ENCODE peak calls at places on chromosomes 11 and 22, in nine cellular contexts. One of them, this sample, is unnamed.

GRCh38 chr11:91653091-91653754 is 571.4 kb upstream of the FAT3 start:
- DNase-seq in fibroblast of pulmonary artery: no peak
- DNase-seq in neuronal stem cell: no peak
- DNase-seq in colonic mucosa: no peak
- DNase-seq in IMR-90: no peak
- DNase-seq in H1: no peak
- DNase-seq in psoas muscle: no peak
- DNase-seq in heart left ventricle: no peak
- DNase-seq in fibroblast of lung: no peak
- DNase-seq in this sample: no peak

GRCh38 chr11:47215366-47215925 is 672 bp downstream of the DDB2 start:
- DNase-seq in colonic mucosa: peak; percentile 68
- DNase-seq in fibroblast of pulmonary artery: no peak
- DNase-seq in H1: no peak
- DNase-seq in psoas muscle: no peak
- DNase-seq in heart left ventricle: no peak
- DNase-seq in neuronal stem cell: no peak
- DNase-seq in IMR-90: no peak
- DNase-seq in fibroblast of lung: no peak
- DNase-seq in this sample: no peak

GRCh38 chr11:64810891-64811272 is 531 bp upstream of the MEN1 start:
- DNase-seq in fibroblast of lung: no peak
- DNase-seq in colonic mucosa: peak; percentile 42
- DNase-seq in fibroblast of pulmonary artery: no peak
- DNase-seq in IMR-90: no peak
- DNase-seq in neuronal stem cell: no peak
- DNase-seq in psoas muscle: no peak
- DNase-seq in heart left ventricle: no peak
- DNase-seq in H1: no peak
- DNase-seq in this sample: no peak

GRCh38 chr11:110287537-110287936 is 8.9 kb downstream of the RDX start:
- DNase-seq in neuronal stem cell: no peak
- DNase-seq in fibroblast of lung: no peak
- DNase-seq in colonic mucosa: no peak
- DNase-seq in IMR-90: no peak
- DNase-seq in psoas muscle: no peak
- DNase-seq in fibroblast of pulmonary artery: no peak
- DNase-seq in heart left ventricle: no peak
- DNase-seq in H1: no peak
- DNase-seq in this sample: no peak

GRCh38 chr11:128908391-128909246 is 17.5 kb downstream of the KCNJ5 start:
- DNase-seq in psoas muscle: peak; percentile 73
- DNase-seq in fibroblast of pulmonary artery: peak; percentile 66
- DNase-seq in heart left ventricle: peak; percentile 74
- DNase-seq in H1: no peak
- DNase-seq in fibroblast of lung: peak; percentile 78
- DNase-seq in neuronal stem cell: no peak
- DNase-seq in IMR-90: peak; percentile 82
- DNase-seq in colonic mucosa: peak; percentile 70
- DNase-seq in this sample: peak; percentile 18

GRCh38 chr11:20038364-20038893 is 121.8 kb downstream of the DBX1 start:
- DNase-seq in IMR-90: no peak
- DNase-seq in H1: no peak
- DNase-seq in neuronal stem cell: no peak
- DNase-seq in fibroblast of lung: no peak
- DNase-seq in colonic mucosa: no peak
- DNase-seq in psoas muscle: no peak
- DNase-seq in heart left ventricle: no peak
- DNase-seq in fibroblast of pulmonary artery: no peak
- DNase-seq in this sample: no peak

GRCh38 chr11:8265681-8266241 is 2.1 kb upstream of the LMO1 start:
- DNase-seq in H1: no peak
- DNase-seq in fibroblast of pulmonary artery: no peak
- DNase-seq in fibroblast of lung: no peak
- DNase-seq in neuronal stem cell: no peak
- DNase-seq in colonic mucosa: no peak
- DNase-seq in psoas muscle: no peak
- DNase-seq in IMR-90: no peak
- DNase-seq in heart left ventricle: no peak
- DNase-seq in this sample: no peak

GRCh38 chr11:12288934-12289666 is 88.3 kb upstream of the PARVA start:
- DNase-seq in colonic mucosa: no peak
- DNase-seq in fibroblast of pulmonary artery: no peak
- DNase-seq in fibroblast of lung: no peak
- DNase-seq in H1: no peak
- DNase-seq in IMR-90: no peak
- DNase-seq in heart left ventricle: no peak
- DNase-seq in neuronal stem cell: no peak
- DNase-seq in psoas muscle: no peak
- DNase-seq in this sample: no peak

GRCh38 chr11:121540627-121541026 is 87.9 kb upstream of the SORL1-AS1 start:
- DNase-seq in IMR-90: no peak
- DNase-seq in colonic mucosa: no peak
- DNase-seq in heart left ventricle: no peak
- DNase-seq in fibroblast of lung: peak; percentile 51
- DNase-seq in fibroblast of pulmonary artery: no peak
- DNase-seq in psoas muscle: no peak
- DNase-seq in H1: no peak
- DNase-seq in neuronal stem cell: no peak
- DNase-seq in this sample: no peak

GRCh38 chr11:27307232-27307631 is 55.8 kb downstream of the CCDC34 start:
- DNase-seq in neuronal stem cell: no peak
- DNase-seq in psoas muscle: no peak
- DNase-seq in H1: no peak
- DNase-seq in heart left ventricle: no peak
- DNase-seq in fibroblast of pulmonary artery: no peak
- DNase-seq in colonic mucosa: no peak
- DNase-seq in IMR-90: no peak
- DNase-seq in fibroblast of lung: no peak
- DNase-seq in this sample: no peak

GRCh38 chr11:2758751-2759150 is 59.0 kb upstream of the KCNQ1OT1 start:
- DNase-seq in IMR-90: no peak
- DNase-seq in H1: no peak
- DNase-seq in psoas muscle: no peak
- DNase-seq in fibroblast of lung: no peak
- DNase-seq in neuronal stem cell: no peak
- DNase-seq in heart left ventricle: no peak
- DNase-seq in fibroblast of pulmonary artery: no peak
- DNase-seq in colonic mucosa: peak; percentile 13
- DNase-seq in this sample: no peak

GRCh38 chr11:19389787-19390303 is 149.1 kb upstream of the E2F8 start:
- DNase-seq in colonic mucosa: no peak
- DNase-seq in H1: no peak
- DNase-seq in neuronal stem cell: no peak
- DNase-seq in psoas muscle: peak; percentile 38
- DNase-seq in heart left ventricle: no peak
- DNase-seq in fibroblast of lung: no peak
- DNase-seq in fibroblast of pulmonary artery: peak; percentile 39
- DNase-seq in IMR-90: peak; percentile 27
- DNase-seq in this sample: no peak

GRCh38 chr22:47629273-47629711 is 866.8 kb downstream of the TBC1D22A start:
- DNase-seq in colonic mucosa: no peak
- DNase-seq in IMR-90: no peak
- DNase-seq in heart left ventricle: no peak
- DNase-seq in fibroblast of lung: no peak
- DNase-seq in psoas muscle: no peak
- DNase-seq in H1: no peak
- DNase-seq in neuronal stem cell: no peak
- DNase-seq in fibroblast of pulmonary artery: no peak
- DNase-seq in this sample: no peak

GRCh38 chr11:27193434-27194225 is 153.0 kb downstream of the BBOX1 start:
- DNase-seq in heart left ventricle: no peak
- DNase-seq in IMR-90: no peak
- DNase-seq in fibroblast of pulmonary artery: no peak
- DNase-seq in fibroblast of lung: no peak
- DNase-seq in colonic mucosa: no peak
- DNase-seq in neuronal stem cell: no peak
- DNase-seq in H1: no peak
- DNase-seq in psoas muscle: no peak
- DNase-seq in this sample: no peak

GRCh38 chr22:50318698-50319411 is 8.0 kb downstream of the DENND6B start:
- DNase-seq in IMR-90: no peak
- DNase-seq in heart left ventricle: no peak
- DNase-seq in neuronal stem cell: no peak
- DNase-seq in fibroblast of lung: no peak
- DNase-seq in colonic mucosa: no peak
- DNase-seq in fibroblast of pulmonary artery: no peak
- DNase-seq in H1: no peak
- DNase-seq in psoas muscle: no peak
- DNase-seq in this sample: no peak

GRCh38 chr22:42791721-42792452 is 65.2 kb downstream of the ARFGAP3 start:
- DNase-seq in colonic mucosa: no peak
- DNase-seq in H1: no peak
- DNase-seq in psoas muscle: peak; percentile 72
- DNase-seq in IMR-90: no peak
- DNase-seq in fibroblast of lung: no peak
- DNase-seq in fibroblast of pulmonary artery: no peak
- DNase-seq in heart left ventricle: peak; percentile 60
- DNase-seq in neuronal stem cell: no peak
- DNase-seq in this sample: no peak

GRCh38 chr22:24995649-24996180 is 43.2 kb downstream of the KIAA1671 start:
- DNase-seq in neuronal stem cell: no peak
- DNase-seq in colonic mucosa: no peak
- DNase-seq in H1: no peak
- DNase-seq in psoas muscle: no peak
- DNase-seq in IMR-90: no peak
- DNase-seq in fibroblast of pulmonary artery: no peak
- DNase-seq in heart left ventricle: no peak
- DNase-seq in fibroblast of lung: no peak
- DNase-seq in this sample: no peak

GRCh38 chr11:6410695-6411430 is 8.0 kb downstream of the APBB1 start:
- DNase-seq in neuronal stem cell: no peak
- DNase-seq in H1: no peak
- DNase-seq in heart left ventricle: no peak
- DNase-seq in psoas muscle: no peak
- DNase-seq in fibroblast of lung: no peak
- DNase-seq in colonic mucosa: no peak
- DNase-seq in fibroblast of pulmonary artery: no peak
- DNase-seq in IMR-90: no peak
- DNase-seq in this sample: no peak

GRCh38 chr11:15406952-15407351 is 292.2 kb downstream of the INSC start:
- DNase-seq in neuronal stem cell: no peak
- DNase-seq in IMR-90: no peak
- DNase-seq in colonic mucosa: no peak
- DNase-seq in H1: no peak
- DNase-seq in fibroblast of lung: no peak
- DNase-seq in fibroblast of pulmonary artery: no peak
- DNase-seq in heart left ventricle: no peak
- DNase-seq in psoas muscle: no peak
- DNase-seq in this sample: no peak

DNA sequence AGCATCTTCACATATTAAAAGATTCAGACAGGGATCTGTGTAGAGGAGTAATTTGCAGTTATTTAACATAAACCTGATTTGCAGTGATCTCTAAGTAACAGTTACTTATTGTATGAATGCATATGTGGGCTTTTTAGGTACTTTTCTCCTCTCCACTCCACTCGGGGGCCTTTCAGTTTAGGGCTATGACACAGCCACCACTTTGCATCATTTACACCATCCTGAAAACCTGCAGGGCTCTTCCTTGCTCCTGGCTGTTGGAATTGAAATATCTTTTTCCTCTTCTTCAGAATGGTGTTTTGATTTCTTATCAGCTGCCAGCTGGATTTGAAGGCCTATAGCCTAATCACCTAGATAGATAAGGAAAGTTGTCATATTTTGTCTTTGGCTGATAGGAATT is 580.8 kb downstream of the NELL1 start:
- DNase-seq in fibroblast of pulmonary artery: no peak
- DNase-seq in fibroblast of lung: no peak
- DNase-seq in neuronal stem cell: no peak
- DNase-seq in colonic mucosa: no peak
- DNase-seq in heart left ventricle: no peak
- DNase-seq in H1: no peak
- DNase-seq in IMR-90: no peak
- DNase-seq in psoas muscle: no peak
- DNase-seq in this sample: no peak
- H3K4me3 ChIP-seq in fibroblast of pulmonary artery: no peak overlapping the region
- H3K4me3 ChIP-seq in fibroblast of lung: no peak overlapping the region
- H3K4me3 ChIP-seq in neuronal stem cell: no peak overlapping the region
- H3K4me3 ChIP-seq in colonic mucosa: no peak overlapping the region
- H3K4me3 ChIP-seq in heart left ventricle: no peak overlapping the region
- H3K4me3 ChIP-seq in H1: no peak overlapping the region
- H3K4me3 ChIP-seq in IMR-90: no peak overlapping the region
- H3K4me3 ChIP-seq in psoas muscle: no peak overlapping the region
- H3K4me3 ChIP-seq in this sample: no peak overlapping the region

GRCh38 chr22:36659762-36660509 is 43.6 kb downstream of the CACNG2 start:
- DNase-seq in heart left ventricle: peak; percentile 81
- DNase-seq in H1: no peak
- DNase-seq in colonic mucosa: peak; percentile 75
- DNase-seq in neuronal stem cell: no peak
- DNase-seq in fibroblast of pulmonary artery: peak; percentile 88
- DNase-seq in psoas muscle: peak; percentile 96
- DNase-seq in fibroblast of lung: peak; percentile 89
- DNase-seq in IMR-90: peak; percentile 88
- DNase-seq in this sample: peak; percentile 66
- H3K4me3 ChIP-seq in heart left ventricle: no peak overlapping the region
- H3K4me3 ChIP-seq in H1: no peak overlapping the region
- H3K4me3 ChIP-seq in colonic mucosa: no peak overlapping the region
- H3K4me3 ChIP-seq in neuronal stem cell: no peak overlapping the region
- H3K4me3 ChIP-seq in fibroblast of pulmonary artery: no peak overlapping the region
- H3K4me3 ChIP-seq in psoas muscle: peak overlapping the region; percentile 18
- H3K4me3 ChIP-seq in fibroblast of lung: no peak overlapping the region
- H3K4me3 ChIP-seq in IMR-90: no peak overlapping the region
- H3K4me3 ChIP-seq in this sample: no peak overlapping the region

DNA sequence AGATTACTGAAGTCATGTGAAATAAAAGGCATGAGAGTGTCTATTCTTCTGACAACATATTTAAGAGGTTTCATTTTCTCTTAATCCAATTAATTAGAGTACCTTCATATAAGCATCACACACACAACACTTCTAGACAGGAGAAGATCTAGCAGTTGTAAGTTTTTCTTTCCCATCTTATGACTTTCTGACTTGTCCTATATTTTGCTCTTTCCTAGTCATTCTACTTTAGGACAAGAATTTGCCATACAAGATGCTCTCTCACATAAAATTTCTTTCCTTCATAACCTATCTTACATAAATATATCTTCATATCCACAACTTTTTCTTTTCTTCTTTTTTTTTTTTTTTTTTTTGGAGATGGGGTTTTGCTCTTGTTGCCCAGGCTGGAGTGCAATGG is 118.3 kb upstream of the SERPIND1 start:
- DNase-seq in fibroblast of lung: no peak
- DNase-seq in H1: no peak
- DNase-seq in colonic mucosa: no peak
- DNase-seq in IMR-90: no peak
- DNase-seq in heart left ventricle: no peak
- DNase-seq in neuronal stem cell: no peak
- DNase-seq in psoas muscle: no peak
- DNase-seq in fibroblast of pulmonary artery: no peak
- DNase-seq in this sample: no peak
- H3K4me3 ChIP-seq in fibroblast of lung: no peak overlapping the region
- H3K4me3 ChIP-seq in H1: no peak overlapping the region
- H3K4me3 ChIP-seq in colonic mucosa: no peak overlapping the region
- H3K4me3 ChIP-seq in IMR-90: no peak overlapping the region
- H3K4me3 ChIP-seq in heart left ventricle: no peak overlapping the region
- H3K4me3 ChIP-seq in neuronal stem cell: no peak overlapping the region
- H3K4me3 ChIP-seq in psoas muscle: no peak overlapping the region
- H3K4me3 ChIP-seq in fibroblast of pulmonary artery: no peak overlapping the region
- H3K4me3 ChIP-seq in this sample: no peak overlapping the region

DNA sequence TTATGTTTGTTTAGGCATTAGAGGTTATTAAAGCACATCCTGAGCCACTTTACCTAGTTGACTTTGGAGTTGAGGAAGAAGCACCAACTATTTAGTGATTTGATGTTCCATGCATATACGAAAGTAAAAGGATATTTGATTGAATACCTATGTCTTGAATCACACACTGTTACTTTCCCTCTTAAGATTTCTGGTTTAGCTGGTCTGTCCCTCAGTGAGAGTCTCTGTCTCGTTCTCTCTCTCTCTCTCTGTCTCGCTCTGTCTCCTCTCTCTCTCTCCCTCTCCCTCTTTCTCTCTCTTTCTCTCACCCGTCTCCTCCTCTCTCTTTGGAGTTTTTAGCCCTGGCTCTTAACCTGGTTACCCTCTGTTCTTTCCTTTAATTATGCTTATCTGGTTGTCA is 11.0 kb downstream of the CTNND1 start:
- DNase-seq in colonic mucosa: no peak
- DNase-seq in IMR-90: peak; percentile 48
- DNase-seq in H1: no peak
- DNase-seq in neuronal stem cell: no peak
- DNase-seq in fibroblast of pulmonary artery: no peak
- DNase-seq in psoas muscle: no peak
- DNase-seq in fibroblast of lung: peak; percentile 64
- DNase-seq in heart left ventricle: no peak
- DNase-seq in this sample: no peak
- H3K4me3 ChIP-seq in colonic mucosa: no peak overlapping the region
- H3K4me3 ChIP-seq in IMR-90: no peak overlapping the region
- H3K4me3 ChIP-seq in H1: no peak overlapping the region
- H3K4me3 ChIP-seq in neuronal stem cell: no peak overlapping the region
- H3K4me3 ChIP-seq in fibroblast of pulmonary artery: no peak overlapping the region
- H3K4me3 ChIP-seq in psoas muscle: no peak overlapping the region
- H3K4me3 ChIP-seq in fibroblast of lung: no peak overlapping the region
- H3K4me3 ChIP-seq in heart left ventricle: no peak overlapping the region
- H3K4me3 ChIP-seq in this sample: no peak overlapping the region

This sample was measured in AG09309.